ENCODE peak calls at places on chromosome 1, in ten cellular contexts. R, T, N, Y, S, U, E, G, I and J are unnamed samples.
A peak's percentile ranks its signal among the peaks of the same experiment; 100 is the strongest.

GRCh38 chr1:175466556-175466955 is 274.0 kb upstream of the KIAA0040 start:
- DNase-seq in R (no peak), T (no peak), N (no peak), Y (no peak), S (no peak), U (no peak), E (no peak), G (no peak), I (no peak), J (no peak)

GRCh38 chr1:224615861-224616760 is at the start of gene CNIH3:
- DNase-seq in R (no peak), T (no peak), N (peak; percentile 79), Y (no peak), S (no peak), U (peak; percentile 55), E (peak; percentile 29), G (peak; percentile 60), I (no peak), J (peak; percentile 55)

GRCh38 chr1:3563125-3563524 is 48.2 kb downstream of the MEGF6 start:
- DNase-seq in R (no peak), T (no peak), N (no peak), Y (no peak), S (no peak), U (no peak), E (no peak), G (no peak), I (no peak), J (no peak)

GRCh38 chr1:159889821-159890252 is 10.1 kb downstream of the CFAP45 start:
- DNase-seq in R (no peak), T (peak; percentile 26), N (no peak), Y (no peak), S (peak; percentile 94), U (peak; percentile 96), E (peak; percentile 19), G (peak; percentile 66), I (no peak), J (peak; percentile 90)

GRCh38 chr1:19006000-19006399 is 49.5 kb upstream of the IFFO2 start:
- DNase-seq in R (no peak), T (no peak), N (peak; percentile 62), Y (no peak), S (no peak), U (no peak), E (no peak), G (no peak), I (no peak), J (no peak)

GRCh38 chr1:73593379-73593778 is 604.6 kb downstream of the LRRIQ3 start:
- DNase-seq in R (no peak), T (no peak), N (peak; percentile 7), Y (no peak), S (peak; percentile 83), U (no peak), E (no peak), G (peak; percentile 67), I (no peak), J (peak; percentile 5)

GRCh38 chr1:217332426-217333065 is 298.3 kb downstream of the GPATCH2 start:
- DNase-seq in R (no peak), T (no peak), N (no peak), Y (no peak), S (no peak), U (no peak), E (no peak), G (no peak), I (no peak), J (peak; percentile 71)

GRCh38 chr1:91621360-91621759 is 120.7 kb downstream of the CDC7 start:
- DNase-seq in R (no peak), T (no peak), N (no peak), Y (no peak), S (no peak), U (no peak), E (no peak), G (no peak), I (no peak), J (no peak)

GRCh38 chr1:221884821-221885220 is 142.9 kb upstream of the DUSP10 start:
- DNase-seq in R (no peak), T (no peak), N (no peak), Y (no peak), S (no peak), U (peak; percentile 39), E (no peak), G (no peak), I (no peak), J (no peak)

GRCh38 chr1:41025979-41026819 is 4.7 kb upstream of the SLFNL1 start:
- DNase-seq in R (no peak), T (no peak), N (no peak), Y (no peak), S (no peak), U (no peak), E (no peak), G (no peak), I (no peak), J (no peak)

GRCh38 chr1:40384413-40384762 is 10.9 kb downstream of the SMAP2 start:
- DNase-seq in R (no peak), T (no peak), N (peak; percentile 47), Y (no peak), S (no peak), U (no peak), E (no peak), G (no peak), I (no peak), J (peak; percentile 25)

GRCh38 chr1:208254376-208254775 is 10.2 kb upstream of the PLXNA2 start:
- DNase-seq in R (no peak), T (no peak), N (no peak), Y (no peak), S (no peak), U (no peak), E (no peak), G (no peak), I (no peak), J (no peak)

GRCh38 chr1:208254862-208255261 is 10.7 kb upstream of the PLXNA2 start:
- DNase-seq in R (no peak), T (no peak), N (no peak), Y (no peak), S (no peak), U (peak; percentile 52), E (no peak), G (peak; percentile 77), I (no peak), J (peak; percentile 83)

GRCh38 chr1:208253177-208253576 is 9.0 kb upstream of the PLXNA2 start:
- DNase-seq in R (no peak), T (no peak), N (no peak), Y (no peak), S (no peak), U (no peak), E (no peak), G (no peak), I (no peak), J (no peak)

GRCh38 chr1:208251015-208251414 is 6.8 kb upstream of the PLXNA2 start:
- DNase-seq in R (no peak), T (no peak), N (no peak), Y (no peak), S (no peak), U (no peak), E (no peak), G (no peak), I (no peak), J (peak; percentile 96)

DNA sequence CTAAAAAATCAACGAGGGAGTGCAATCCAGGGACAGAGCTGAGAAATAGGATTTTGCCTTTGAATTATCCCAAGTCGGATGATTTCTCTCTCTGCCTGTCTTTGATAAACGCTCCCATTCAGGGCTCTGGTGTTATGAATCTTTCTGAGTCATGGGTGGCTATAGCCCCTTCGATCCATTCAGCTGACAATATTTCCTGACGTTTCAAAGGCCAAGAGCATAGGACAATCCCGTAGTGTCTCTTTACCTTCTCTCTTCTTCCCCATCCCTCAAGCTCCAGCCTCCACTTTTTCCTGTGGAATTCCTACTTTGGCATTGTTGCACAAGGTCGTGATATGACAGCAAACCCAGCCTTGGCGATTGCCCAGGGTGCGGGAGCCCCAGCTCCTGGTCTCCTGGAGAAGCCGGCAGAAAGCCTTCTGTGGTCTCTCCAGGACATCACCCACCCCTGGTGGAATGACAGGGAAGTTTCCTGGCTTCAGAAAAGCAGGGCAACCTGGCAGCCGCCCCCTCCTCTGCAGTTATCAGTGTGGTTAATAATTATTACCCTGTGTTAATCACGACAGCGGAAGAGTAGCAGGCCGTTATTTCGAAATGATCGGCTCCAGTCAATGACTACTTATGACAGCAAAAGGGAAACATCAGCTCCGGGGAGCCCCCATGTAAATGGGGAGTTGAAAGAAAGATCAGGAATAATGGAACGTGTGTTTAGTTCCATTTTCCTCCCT is 8.1 kb upstream of the PLXNA2 start:
- DNase-seq in R (no peak), T (no peak), N (no peak), Y (no peak), S (no peak), U (no peak), E (peak; percentile 37), G (no peak), I (no peak), J (peak; percentile 82)
- TF ChIP-seq CTCF in R (no peak), T (no peak), N (no peak), Y (no peak), S (no peak), U (peak; percentile 35), E (peak; percentile 31), G (no peak), I (peak; percentile 40), J (peak; percentile 57)

GRCh38 chr1:198680174-198680871 is 41.5 kb downstream of the PTPRC start:
- DNase-seq in R (no peak), T (no peak), N (no peak), Y (no peak), S (no peak), U (no peak), E (no peak), G (no peak), I (no peak), J (no peak)
- H3K4me1 ChIP-seq in R (no peaks in the 10 kb centered on the region), T (no peaks in the 10 kb centered on the region), N (peaks cover 10% of the 10 kb centered on the region), Y (peaks cover 92% of the 10 kb centered on the region), S (peaks cover 9% of the 10 kb centered on the region), U (no peaks in the 10 kb centered on the region), E (no peaks in the 10 kb centered on the region), G (peaks cover 12% of the 10 kb centered on the region), I (peaks cover 2% of the 10 kb centered on the region), J (peaks cover 17% of the 10 kb centered on the region)

DNA sequence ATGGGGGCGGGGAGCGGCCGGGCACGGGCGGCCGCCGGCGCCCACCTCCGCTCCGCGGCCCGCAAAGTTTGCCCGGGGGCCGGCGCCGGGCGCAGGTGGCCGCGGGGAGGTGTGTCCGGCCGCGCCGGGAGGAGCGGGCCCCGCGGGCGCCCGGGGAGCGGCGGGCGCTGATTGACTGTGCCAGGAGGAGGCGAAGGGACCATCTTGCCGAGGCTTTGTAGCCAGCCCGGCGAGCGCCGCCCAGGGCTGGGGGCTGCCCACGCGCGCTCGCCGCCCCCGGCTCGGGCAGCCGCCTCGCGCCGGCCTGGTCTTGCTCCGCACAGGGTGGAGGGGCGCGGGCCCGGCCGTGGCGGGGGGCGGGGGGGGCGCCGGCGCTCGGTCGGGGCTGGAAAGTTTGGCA is 432 bp downstream of the EPHB2 start:
- DNase-seq in R (no peak), T (no peak), N (no peak), Y (no peak), S (no peak), U (no peak), E (no peak), G (no peak), I (no peak), J (peak; percentile 42)
- H3K27ac ChIP-seq in R (peak overlapping the region; percentile 21), T (no peak overlapping the region), N (no peak overlapping the region), Y (no peak overlapping the region), S (no peak overlapping the region), U (no peak overlapping the region), E (no peak overlapping the region), G (no peak overlapping the region), I (no peak overlapping the region), J (no peak overlapping the region)

DNA sequence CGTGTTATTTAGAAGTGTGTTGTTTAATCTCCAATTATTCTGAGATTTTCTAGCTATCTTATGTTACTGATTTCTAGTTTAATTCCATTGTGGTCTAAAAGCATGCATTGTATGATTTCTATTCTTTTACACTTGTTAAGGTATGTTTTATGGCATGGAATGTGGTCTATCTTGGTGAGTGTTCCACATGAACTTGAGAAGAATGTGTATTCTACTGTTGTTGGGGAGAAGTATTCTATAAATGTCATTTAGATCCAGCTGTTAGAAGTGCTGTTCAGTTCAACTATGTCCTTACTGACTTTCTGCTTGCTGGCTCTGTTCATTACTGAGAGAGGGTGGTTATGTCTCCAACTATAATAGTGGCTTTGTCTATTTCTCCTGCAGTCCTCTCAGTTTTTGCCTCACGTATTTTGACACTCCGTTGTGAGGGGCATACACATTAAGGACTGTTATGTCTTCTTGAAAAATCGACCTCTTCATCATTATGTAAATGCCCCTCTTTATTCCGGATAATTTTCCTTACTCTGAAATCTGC is 12.0 kb upstream of the PLA2G5 start:
- DNase-seq in R (no peak), T (no peak), N (no peak), Y (no peak), S (no peak), U (no peak), E (no peak), G (no peak), I (no peak), J (no peak)
- TF ChIP-seq CTCF in R (no peak), T (no peak), N (no peak), Y (no peak), S (no peak), U (no peak), E (no peak), G (no peak), I (no peak), J (no peak)